ENCODE peak calls at places on chromosome 22, in five cellular contexts. L is mammary epithelial cell, O is tibial nerve, A is Panc1, T is HEK293T. I is an unnamed sample.
A peak's percentile ranks its signal among the peaks of the same experiment; 100 is the strongest.

GRCh38 chr22:39956932-39957664 is 3.1 kb upstream of the TMA7B start:
- DNase-seq in O (no peak), T (no peak), A (no peak), L (no peak), I (no peak)

GRCh38 chr22:43396934-43397457 is 14.8 kb upstream of the MPPED1 start:
- DNase-seq in O (no peak), L (no peak), T (no peak), A (no peak), I (no peak)

GRCh38 chr22:49151256-49152131 is 676.2 kb downstream of the BRD1 start:
- DNase-seq in T (no peak), L (no peak), A (no peak), O (no peak), I (no peak)

GRCh38 chr22:19361501-19362103 is 69.9 kb downstream of the HIRA start:
- DNase-seq in A (no peak), L (no peak), T (peak; percentile 3), O (no peak), I (no peak)

GRCh38 chr22:48141301-48141700 is 1378.9 kb downstream of the TBC1D22A start:
- DNase-seq in O (no peak), L (no peak), A (no peak), T (no peak), I (no peak)

GRCh38 chr22:48825802-48826520 is 1001.7 kb downstream of the BRD1 start:
- DNase-seq in O (no peak), A (no peak), T (no peak), L (no peak), I (no peak)

GRCh38 chr22:40281717-40282116 is 64.6 kb upstream of the ADSL start:
- DNase-seq in A (no peak), T (no peak), L (peak; percentile 63), O (no peak), I (no peak)

GRCh38 chr22:46829140-46829891 is 66.9 kb downstream of the TBC1D22A start:
- DNase-seq in T (no peak), A (no peak), L (peak; percentile 42), O (no peak), I (no peak)

GRCh38 chr22:22520020-22520656 is at the start of gene ZNF280A:
- DNase-seq in O (peak; percentile 42), A (no peak), T (peak; percentile 28), L (no peak), I (no peak)

GRCh38 chr22:38649841-38650522 is 6.2 kb downstream of the FAM227A start:
- DNase-seq in T (no peak), L (peak; percentile 94), O (no peak), A (no peak), I (no peak)

GRCh38 chr22:44683237-44683636 is 18.8 kb upstream of the PRR5 start:
- DNase-seq in O (no peak), T (no peak), A (no peak), L (no peak), I (no peak)

GRCh38 chr22:43186272-43187170 is at the start of gene TTLL12:
- DNase-seq in A (no peak), L (peak; percentile 27), O (no peak), T (peak; percentile 83), I (peak; percentile 79)

GRCh38 chr22:41681616-41682015 is 7.1 kb downstream of the SNU13 start:
- DNase-seq in T (no peak), L (no peak), O (no peak), A (no peak), I (no peak)

GRCh38 chr22:39512026-39512425 is 8.3 kb upstream of the ATF4 start:
- DNase-seq in L (no peak), O (no peak), A (no peak), T (no peak), I (no peak)

GRCh38 chr22:41564563-41564962 is 3.8 kb downstream of the CSDC2 start:
- DNase-seq in L (peak; percentile 23), O (no peak), T (no peak), A (no peak), I (no peak)

GRCh38 chr22:17418890-17419324 is 49.6 kb downstream of the CECR2 start:
- DNase-seq in A (no peak), O (no peak), L (no peak), T (no peak), I (no peak)

GRCh38 chr22:36417281-36417686 is 29.5 kb upstream of the MYH9 start:
- DNase-seq in T (no peak), L (peak; percentile 96), O (no peak), A (no peak), I (no peak)

GRCh38 chr22:29342577-29343312 is 27.2 kb upstream of the RASL10A start:
- DNase-seq in L (no peak), O (no peak), T (no peak), A (no peak), I (no peak)

GRCh38 chr22:24516301-24516737 is 21.2 kb downstream of the UPB1 start:
- DNase-seq in L (peak; percentile 63), O (peak; percentile 62), T (no peak), A (no peak), I (no peak)

GRCh38 chr22:30116362-30117117 is 36.3 kb downstream of the HORMAD2 start:
- DNase-seq in A (peak; percentile 42), L (peak; percentile 76), T (no peak), O (no peak), I (no peak)

I was measured in glutamatergic neuron.